ENCODE peak calls at places on chromosomes 13 and 19, in four cellular contexts. I is K562, Z is H1, G is HCT116. R is an unnamed sample.

GRCh38 chr13:80235559-80236296 is 105.2 kb downstream of the SPRY2 start:
- DNase-seq in I (no peak), Z (no peak), G (no peak), R (no peak)

GRCh38 chr13:25783076-25783475 is 268.7 kb downstream of the SHISA2 start:
- DNase-seq in I (no peak), Z (no peak), G (no peak), R (no peak)

GRCh38 chr13:114044486-114044885 is 70.6 kb upstream of the C13orf46 start:
- DNase-seq in I (no peak), Z (no peak), G (no peak), R (no peak)

GRCh38 chr19:46624958-46625661 is at the start of gene PTGIR:
- DNase-seq in I (peak; percentile 67), Z (no peak), G (no peak), R (no peak)

GRCh38 chr13:20828540-20829364 is 55.0 kb upstream of the EEF1AKMT1 start:
- DNase-seq in I (no peak), Z (no peak), G (peak; percentile 26), R (peak; percentile 38)

GRCh38 chr13:84121456-84121855 is 239.2 kb upstream of the SLITRK1 start:
- DNase-seq in I (no peak), Z (no peak), G (no peak), R (no peak)

GRCh38 chr13:30394798-30395191 is 27.5 kb upstream of the UBE2L5 start:
- DNase-seq in I (no peak), Z (no peak), G (no peak), R (no peak)

GRCh38 chr19:56106397-56106849 is 14.7 kb downstream of the ZNF787 start:
- DNase-seq in I (no peak), Z (no peak), G (no peak), R (no peak)

GRCh38 chr19:12065100-12065538 is 588 bp downstream of the ZNF844 start:
- DNase-seq in I (no peak), Z (no peak), G (no peak), R (no peak)

GRCh38 chr13:104014803-104015645 is 948.8 kb upstream of the SLC10A2 start:
- DNase-seq in I (no peak), Z (no peak), G (no peak), R (no peak)

GRCh38 chr13:102240110-102240509 is 161.7 kb downstream of the FGF14 start:
- DNase-seq in I (no peak), Z (no peak), G (no peak), R (no peak)

GRCh38 chr13:77511552-77511951 is 24.0 kb upstream of the SCEL start:
- DNase-seq in I (no peak), Z (no peak), G (no peak), R (no peak)

GRCh38 chr13:80096383-80096782 is 244.5 kb downstream of the SPRY2 start:
- DNase-seq in I (no peak), Z (no peak), G (no peak), R (no peak)

GRCh38 chr13:77328819-77329132 is 1.9 kb upstream of the MYCBP2 start:
- DNase-seq in I (no peak), Z (no peak), G (no peak), R (no peak)

GRCh38 chr13:112740502-112741131 is 50.8 kb downstream of the ATP11A start:
- DNase-seq in I (peak; percentile 37), Z (no peak), G (no peak), R (no peak)

GRCh38 chr13:22748866-22749586 is 431.8 kb upstream of the SGCG start:
- DNase-seq in I (no peak), Z (no peak), G (no peak), R (no peak)

GRCh38 chr13:113041293-113041690 is 64.3 kb upstream of the F7 start:
- DNase-seq in I (no peak), Z (no peak), G (no peak), R (no peak)

GRCh38 chr13:36549771-36550170 is 117.5 kb downstream of the CCNA1 start:
- DNase-seq in I (no peak), Z (no peak), G (no peak), R (no peak)

GRCh38 chr13:77853701-77854100 is 64.9 kb downstream of the EDNRB start:
- DNase-seq in I (no peak), Z (peak; percentile 73), G (no peak), R (no peak)

GRCh38 chr19:50461066-50461875 is 15.0 kb upstream of the EMC10 start:
- DNase-seq in I (peak; percentile 78), Z (no peak), G (peak; percentile 48), R (peak; percentile 71)

GRCh38 chr13:98813993-98814392 is 61.5 kb upstream of the SLC15A1 start:
- DNase-seq in I (no peak), Z (no peak), G (no peak), R (no peak)

GRCh38 chr19:49513746-49514118 is 1.3 kb downstream of the FCGRT start:
- DNase-seq in I (peak; percentile 12), Z (no peak), G (no peak), R (no peak)

GRCh38 chr19:1343026-1343425 is 40.7 kb upstream of the NDUFS7 start:
- DNase-seq in I (no peak), Z (no peak), G (no peak), R (no peak)

GRCh38 chr19:48556163-48556562 is 4.2 kb downstream of the SULT2B1 start:
- DNase-seq in I (no peak), Z (no peak), G (no peak), R (peak; percentile 75)

GRCh38 chr19:40464059-40465024 is 1.2 kb downstream of the BLVRB start:
- DNase-seq in I (peak; percentile 51), Z (no peak), G (peak; percentile 85), R (peak; percentile 81)

GRCh38 chr19:58154287-58154678 is 3.7 kb upstream of the ZNF329 start:
- DNase-seq in I (no peak), Z (no peak), G (no peak), R (peak; percentile 38)

GRCh38 chr13:39603424-39603947 is 493 bp upstream of the LHFPL6 start:
- DNase-seq in I (no peak), Z (no peak), G (no peak), R (no peak)
- TF ChIP-seq FOSL1 in I (no peak), Z (no peak), G (no peak), R (no peak)

GRCh38 chr19:19538767-19539166 is 702 bp downstream of the CILP2 start:
- DNase-seq in I (no peak), Z (no peak), G (no peak), R (no peak)

GRCh38 chr19:19541572-19541971 is 3.5 kb downstream of the CILP2 start:
- DNase-seq in I (no peak), Z (no peak), G (no peak), R (no peak)

GRCh38 chr19:19540707-19541515 is 2.8 kb downstream of the CILP2 start:
- DNase-seq in I (peak; percentile 92), Z (peak; percentile 94), G (peak; percentile 93), R (no peak)

GRCh38 chr19:19538077-19538764 is at the start of gene CILP2:
- DNase-seq in I (no peak), Z (no peak), G (no peak), R (no peak)

DNA sequence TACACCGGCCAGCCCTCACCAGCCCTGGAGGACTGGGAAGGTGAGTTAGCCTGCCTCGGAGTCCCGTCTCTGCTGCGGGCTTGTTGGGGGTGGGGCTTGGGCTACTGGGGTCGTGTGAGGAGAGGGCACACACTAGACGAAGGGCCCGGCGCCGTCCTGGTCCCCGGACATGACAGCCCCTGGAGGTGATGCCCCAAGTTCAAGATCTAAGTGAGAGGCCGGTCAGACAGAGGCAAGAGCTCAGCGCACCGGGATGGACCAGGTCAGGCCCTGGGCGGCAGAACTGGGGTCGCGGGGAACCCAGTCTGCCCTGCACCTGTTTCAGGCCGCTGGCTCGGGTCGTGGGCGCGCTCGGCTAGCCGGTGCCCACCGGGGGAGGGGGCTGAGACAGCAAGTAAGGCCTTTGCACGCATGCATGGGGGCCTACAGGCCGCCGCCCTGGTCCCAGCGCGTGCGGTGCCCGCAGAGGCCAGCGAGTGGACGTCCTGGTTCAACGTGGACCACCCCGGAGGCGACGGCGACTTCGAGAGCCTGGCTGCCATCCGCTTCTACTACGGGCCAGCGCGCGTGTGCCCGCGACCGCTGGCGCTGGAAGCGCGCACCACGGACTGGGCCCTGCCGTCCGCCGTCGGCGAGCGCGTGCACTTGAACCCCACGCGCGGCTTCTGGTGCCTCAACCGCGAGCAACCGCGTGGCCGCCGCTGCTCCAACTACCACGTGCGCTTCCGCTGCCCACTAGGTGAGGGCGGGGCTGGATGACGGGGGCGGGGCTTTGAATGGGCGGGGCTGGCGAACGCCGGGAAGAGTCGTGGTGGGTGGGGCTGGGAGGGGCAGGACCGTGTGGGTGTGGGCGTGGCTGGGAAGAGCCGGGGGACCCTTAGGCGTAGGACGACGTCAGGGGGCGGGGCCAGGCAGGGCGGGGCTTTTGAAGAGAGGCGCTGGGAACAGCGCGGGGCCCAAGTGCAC is 2.0 kb downstream of the CILP2 start:
- DNase-seq in I (peak; percentile 96), Z (peak; percentile 81), G (peak; percentile 80), R (no peak)
- TF ChIP-seq YY1 in I (no peak), Z (no peak), G (no peak), R (no peak)

DNA sequence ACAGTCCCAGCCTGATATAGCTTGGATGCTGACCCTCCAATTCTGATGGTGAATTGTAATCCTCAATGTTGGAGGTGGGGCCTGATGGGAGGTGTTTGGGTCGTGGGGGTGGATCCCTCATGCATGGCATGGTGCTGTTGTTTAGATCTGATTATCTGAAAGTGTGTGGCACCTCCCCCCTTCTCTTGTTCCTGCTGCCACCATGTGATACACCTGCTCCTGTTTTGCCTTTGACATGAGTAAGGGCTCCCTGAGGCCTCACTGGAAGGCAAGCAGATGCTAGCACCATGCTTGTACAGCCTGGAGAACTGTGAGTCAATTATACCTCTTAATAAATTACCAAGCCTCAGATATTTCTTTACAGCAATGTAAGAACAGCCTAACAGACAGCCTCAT is 26.4 kb downstream of the FLT1 start:
- DNase-seq in I (no peak), Z (no peak), G (no peak), R (no peak)
- TF ChIP-seq FOSL1 in I (no peak), Z (no peak), G (no peak), R (no peak)

DNA sequence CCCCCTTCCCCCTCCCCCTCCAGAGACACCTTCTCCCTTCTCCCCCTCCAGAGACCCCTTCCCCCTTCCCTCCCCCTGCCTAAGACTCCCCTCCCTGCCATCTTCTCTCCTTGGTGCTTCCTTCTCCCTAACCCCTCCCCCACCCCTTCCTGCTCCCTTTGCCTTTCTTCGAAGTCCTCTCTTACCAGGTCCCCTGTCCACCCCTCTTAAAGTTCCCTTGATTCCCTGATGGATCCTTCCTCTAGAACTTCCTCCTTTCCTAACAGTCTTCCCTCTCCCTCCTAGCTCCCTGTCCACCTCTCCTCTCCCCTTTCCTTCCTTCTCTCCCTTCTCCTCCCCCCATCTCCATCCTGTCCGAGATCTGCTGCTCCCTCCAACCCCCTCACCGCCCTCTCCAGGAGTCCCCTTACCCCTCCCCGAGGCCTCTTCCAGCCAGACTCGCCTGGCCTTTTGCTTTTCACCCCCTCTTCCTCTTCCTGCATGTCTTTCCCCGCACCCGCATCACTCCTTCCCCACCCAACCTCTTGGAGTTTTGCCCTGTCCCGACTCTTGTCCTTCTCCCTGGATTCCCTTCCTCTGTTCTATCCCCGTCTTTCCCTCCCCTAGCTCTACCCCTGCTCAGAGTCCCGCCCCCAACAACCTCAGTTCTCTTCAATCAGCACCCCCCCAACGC is 3.1 kb downstream of the TNFSF9 start:
- DNase-seq in I (peak; percentile 29), Z (no peak), G (no peak), R (no peak)
- TF ChIP-seq YY1 in I (no peak), Z (no peak), G (no peak), R (no peak)